ENCODE peak calls at places on chromosome 21, in ten cellular contexts. E is CD8-positive, alpha-beta T cell; T is non-pigmented ciliary epithelial cell; G is cardiac fibroblast; V is uterus; Q is central memory CD8-positive, alpha-beta T cell; J is T follicular helper cell; C is EL; L is T-helper 9 cell; Y is dermis microvascular lymphatic vessel endothelial cell. P is an unnamed sample.

GRCh38 chr21:20783611-20784010 is 214.6 kb upstream of the NCAM2 start:
- DNase-seq in E (no peak), T (no peak), G (peak; percentile 6), V (no peak), Q (no peak), J (no peak), C (no peak), L (no peak), Y (no peak), P (no peak)

GRCh38 chr21:29342394-29342957 is 43.8 kb downstream of the BACH1 start:
- DNase-seq in E (no peak), T (peak; percentile 84), G (peak; percentile 93), V (peak; percentile 31), Q (no peak), J (no peak), C (peak; percentile 96), L (no peak), Y (peak; percentile 30), P (no peak)

GRCh38 chr21:15206514-15206913 is 141.7 kb upstream of the NRIP1 start:
- DNase-seq in E (no peak), T (no peak), G (no peak), V (no peak), Q (no peak), J (no peak), C (no peak), L (no peak), Y (no peak), P (no peak)

GRCh38 chr21:46137908-46138307 is 17.5 kb downstream of the FTCD start:
- DNase-seq in E (no peak), T (no peak), G (no peak), V (no peak), Q (no peak), J (no peak), C (no peak), L (no peak), Y (no peak), P (no peak)

GRCh38 chr21:30482130-30482529 is 2.0 kb upstream of the KRTAP19-1 start:
- DNase-seq in E (no peak), T (no peak), G (no peak), V (no peak), Q (no peak), J (no peak), C (no peak), L (no peak), Y (no peak), P (no peak)

GRCh38 chr21:31554511-31555022 is 104.9 kb upstream of the SOD1 start:
- DNase-seq in E (no peak), T (peak; percentile 37), G (peak; percentile 26), V (no peak), Q (no peak), J (no peak), C (peak; percentile 55), L (no peak), Y (no peak), P (no peak)

GRCh38 chr21:33428669-33429068 is 25.5 kb downstream of the IFNGR2 start:
- DNase-seq in E (no peak), T (no peak), G (no peak), V (no peak), Q (no peak), J (no peak), C (peak; percentile 66), L (no peak), Y (no peak), P (no peak)

GRCh38 chr21:42199488-42200463 is 19.2 kb upstream of the ABCG1 start:
- DNase-seq in E (no peak), T (peak; percentile 37), G (peak; percentile 81), V (no peak), Q (no peak), J (no peak), C (peak; percentile 69), L (no peak), Y (peak; percentile 82), P (no peak)

GRCh38 chr21:41605178-41605933 is 97.4 kb upstream of the TMPRSS2 start:
- DNase-seq in E (no peak), T (no peak), G (no peak), V (no peak), Q (no peak), J (no peak), C (no peak), L (no peak), Y (no peak), P (no peak)

GRCh38 chr21:39472211-39472610 is 20.4 kb downstream of the SH3BGR start:
- DNase-seq in E (no peak), T (no peak), G (no peak), V (no peak), Q (no peak), J (no peak), C (no peak), L (no peak), Y (no peak), P (no peak)

GRCh38 chr21:36450511-36450910 is 29.4 kb downstream of the CLDN14 start:
- DNase-seq in E (no peak), T (no peak), G (peak; percentile 51), V (no peak), Q (no peak), J (no peak), C (peak; percentile 25), L (no peak), Y (no peak), P (no peak)

P was measured in activated T-helper 1 cell treated with Interleukin-2 at 50 U/mL for 16 hours.